ENCODE peak calls at places on chromosomes 6 and 20, in five cellular contexts. One of them, this sample, is unnamed.
A peak's percentile ranks its signal among the peaks of the same experiment; 100 is the strongest.

GRCh38 chr6:156699017-156699421 is 78.2 kb upstream of the ARID1B start:
- DNase-seq in spleen: no peak
- DNase-seq in posterior cingulate gyrus: no peak
- DNase-seq in hypothalamus: no peak
- DNase-seq in aorta: no peak
- DNase-seq in this sample: no peak

GRCh38 chr6:88449770-88450169 is 283.6 kb upstream of the CNR1 start:
- DNase-seq in hypothalamus: no peak
- DNase-seq in aorta: no peak
- DNase-seq in posterior cingulate gyrus: no peak
- DNase-seq in spleen: no peak
- DNase-seq in this sample: no peak

GRCh38 chr20:57439432-57439831 is 48.2 kb downstream of the RBM38 start:
- DNase-seq in posterior cingulate gyrus: peak; percentile 57
- DNase-seq in hypothalamus: peak; percentile 68
- DNase-seq in aorta: peak; percentile 86
- DNase-seq in spleen: peak; percentile 78
- DNase-seq in this sample: no peak

GRCh38 chr20:17504326-17504897 is 26.8 kb downstream of the BFSP1 start:
- DNase-seq in spleen: peak; percentile 83
- DNase-seq in posterior cingulate gyrus: no peak
- DNase-seq in hypothalamus: no peak
- DNase-seq in aorta: no peak
- DNase-seq in this sample: no peak

GRCh38 chr6:159858259-159858658 is 32.5 kb upstream of the MAS1 start:
- DNase-seq in aorta: no peak
- DNase-seq in hypothalamus: no peak
- DNase-seq in posterior cingulate gyrus: no peak
- DNase-seq in spleen: no peak
- DNase-seq in this sample: no peak

GRCh38 chr6:143885116-143885515 is 20.8 kb downstream of the ZC2HC1B start:
- DNase-seq in spleen: no peak
- DNase-seq in posterior cingulate gyrus: no peak
- DNase-seq in hypothalamus: no peak
- DNase-seq in aorta: no peak
- DNase-seq in this sample: no peak

GRCh38 chr6:25088513-25088912 is 152.8 kb upstream of the RIPOR2 start:
- DNase-seq in aorta: no peak
- DNase-seq in posterior cingulate gyrus: no peak
- DNase-seq in spleen: no peak
- DNase-seq in hypothalamus: no peak
- DNase-seq in this sample: no peak

GRCh38 chr20:36969478-36970186 is 18.1 kb upstream of the SAMHD1 start:
- DNase-seq in hypothalamus: no peak
- DNase-seq in aorta: no peak
- DNase-seq in spleen: no peak
- DNase-seq in posterior cingulate gyrus: no peak
- DNase-seq in this sample: no peak

GRCh38 chr6:128244751-128245405 is 275.5 kb downstream of the PTPRK start:
- DNase-seq in posterior cingulate gyrus: no peak
- DNase-seq in aorta: no peak
- DNase-seq in spleen: no peak
- DNase-seq in hypothalamus: no peak
- DNase-seq in this sample: no peak

GRCh38 chr6:156824142-156824541 is 47.0 kb downstream of the ARID1B start:
- DNase-seq in hypothalamus: no peak
- DNase-seq in aorta: no peak
- DNase-seq in spleen: no peak
- DNase-seq in posterior cingulate gyrus: no peak
- DNase-seq in this sample: no peak

GRCh38 chr6:161411265-161411944 is 137.5 kb upstream of the AGPAT4 start:
- DNase-seq in spleen: no peak
- DNase-seq in posterior cingulate gyrus: no peak
- DNase-seq in hypothalamus: no peak
- DNase-seq in aorta: no peak
- DNase-seq in this sample: no peak

GRCh38 chr20:17470521-17470920 is 60.7 kb downstream of the BFSP1 start:
- DNase-seq in hypothalamus: no peak
- DNase-seq in spleen: no peak
- DNase-seq in aorta: no peak
- DNase-seq in posterior cingulate gyrus: no peak
- DNase-seq in this sample: no peak

GRCh38 chr20:63553933-63554290 is at the start of gene FNDC11:
- DNase-seq in hypothalamus: no peak
- DNase-seq in posterior cingulate gyrus: no peak
- DNase-seq in spleen: peak; percentile 91
- DNase-seq in aorta: no peak
- DNase-seq in this sample: peak; percentile 37

GRCh38 chr6:90610291-90610670 is 23.4 kb upstream of the MAP3K7 start:
- DNase-seq in spleen: no peak
- DNase-seq in posterior cingulate gyrus: no peak
- DNase-seq in aorta: peak; percentile 68
- DNase-seq in hypothalamus: no peak
- DNase-seq in this sample: peak; percentile 2

GRCh38 chr6:98944598-98945011 is 3.1 kb downstream of the FBXL4 start:
- DNase-seq in hypothalamus: no peak
- DNase-seq in posterior cingulate gyrus: no peak
- DNase-seq in aorta: no peak
- DNase-seq in spleen: no peak
- DNase-seq in this sample: no peak

GRCh38 chr6:81762132-81762531 is 9.7 kb upstream of the TENT5A start:
- DNase-seq in posterior cingulate gyrus: no peak
- DNase-seq in hypothalamus: no peak
- DNase-seq in spleen: no peak
- DNase-seq in aorta: no peak
- DNase-seq in this sample: no peak

GRCh38 chr6:46199387-46199786 is 28.6 kb upstream of the ENPP5 start:
- DNase-seq in aorta: no peak
- DNase-seq in posterior cingulate gyrus: no peak
- DNase-seq in hypothalamus: no peak
- DNase-seq in spleen: no peak
- DNase-seq in this sample: no peak

This sample was measured in GDM1.